ENCODE peak calls at places on chromosome 4, in ten cellular contexts. C, B, I, T, W, U, G, S, R and N are unnamed samples. For H3K4me1 and H3K27me3, the result is how much of the 10 kb centered on the place peaks cover.

GRCh38 chr4:74583757-74584156 is 138.8 kb downstream of the AREG start:
- DNase-seq in G (no peak), R (no peak), C (no peak), B (no peak), I (no peak), T (no peak), W (no peak), U (no peak), S (no peak), N (no peak)

GRCh38 chr4:100379583-100380105 is 138.2 kb downstream of the EMCN start:
- DNase-seq in U (no peak), T (no peak), C (no peak), R (no peak), I (no peak), G (no peak), B (no peak), W (peak), S (no peak), N (peak)

GRCh38 chr4:147596976-147597375 is 20.2 kb upstream of the TMEM184C start:
- DNase-seq in I (no peak), R (no peak), B (no peak), T (no peak), S (no peak), G (no peak), W (no peak), C (no peak), U (peak), N (no peak)

GRCh38 chr4:76830612-76831474 is 67.1 kb downstream of the SOWAHB start:
- DNase-seq in U (peak), T (no peak), B (peak), R (no peak), W (no peak), S (no peak), I (no peak), G (no peak), C (no peak), N (no peak)

GRCh38 chr4:156294577-156294976 is 340.9 kb upstream of the CTSO start:
- DNase-seq in W (no peak), S (no peak), U (no peak), G (peak), B (peak), T (no peak), I (no peak), C (peak), R (no peak), N (no peak)

GRCh38 chr4:106868381-106869035 is 167.6 kb downstream of the DKK2 start:
- DNase-seq in I (no peak), G (no peak), C (no peak), R (no peak), W (no peak), B (no peak), U (no peak), S (no peak), T (no peak), N (no peak)

GRCh38 chr4:80361329-80361900 is 25.9 kb downstream of the CFAP299 start:
- DNase-seq in G (peak), T (no peak), W (no peak), R (no peak), S (no peak), C (peak), I (no peak), U (no peak), B (peak), N (peak)

GRCh38 chr4:62912531-62912930 is 1496.7 kb downstream of the TECRL start:
- DNase-seq in I (no peak), T (no peak), C (no peak), U (no peak), S (no peak), G (no peak), W (no peak), B (no peak), R (no peak), N (no peak)

GRCh38 chr4:106864231-106864630 is 171.9 kb downstream of the DKK2 start:
- DNase-seq in C (no peak), G (no peak), U (no peak), I (no peak), B (no peak), T (no peak), S (no peak), W (no peak), R (no peak), N (no peak)

GRCh38 chr4:47374477-47374876 is 89.0 kb downstream of the COMMD8 start:
- DNase-seq in C (no peak), B (no peak), U (no peak), R (no peak), G (no peak), I (no peak), T (no peak), W (no peak), S (no peak), N (no peak)

DNA sequence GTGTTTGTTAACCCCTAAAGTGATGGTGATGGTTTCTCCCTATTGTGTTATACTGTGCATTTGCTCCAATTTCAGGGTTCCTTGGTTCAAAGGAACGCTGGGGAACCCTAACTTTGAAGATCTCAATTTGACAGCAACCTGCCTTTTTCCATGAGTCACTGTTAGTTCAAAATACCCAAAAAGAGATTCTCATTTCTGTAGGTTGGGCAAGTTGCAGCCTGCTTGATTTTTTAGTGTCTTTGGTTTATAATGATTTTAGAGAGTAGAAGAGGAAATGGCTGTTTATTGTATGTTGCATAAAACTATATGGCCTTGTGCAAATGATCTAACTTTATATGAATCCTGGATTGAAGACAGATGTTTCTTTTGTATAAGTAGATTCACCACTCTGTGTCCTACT is 23.1 kb downstream of the GAB1 start:
- DNase-seq in W (no peak), R (no peak), U (no peak), G (no peak), S (no peak), C (no peak), I (no peak), B (no peak), T (no peak), N (no peak)
- H3K4me1 ChIP-seq in W (under half), R (under half), U (half or more), G (under half), S (under half), C (under half), I (under half), B (half or more), T (under half), N (under half)

GRCh38 chr4:110634320-110635154 is 11.7 kb upstream of the PITX2 start:
- DNase-seq in G (no peak), W (no peak), C (no peak), S (no peak), R (no peak), I (no peak), B (peak), T (no peak), U (no peak), N (no peak)
- H3K27me3 ChIP-seq in G (under half), W (under half), C (half or more), S (under half), R (under half), I (under half), B (half or more), T (half or more), U (under half), N (half or more)

GRCh38 chr4:971670-972500 is 1.5 kb downstream of the DGKQ start:
- DNase-seq in I (no peak), S (no peak), G (no peak), R (no peak), C (no peak), B (no peak), U (no peak), T (no peak), W (peak), N (no peak)
- H3K27ac ChIP-seq in I (no peak), S (peak), G (no peak), R (no peak), C (no peak), B (no peak), U (no peak), T (no peak), W (no peak), N (no peak)

GRCh38 chr4:7328162-7328912 is 106.4 kb downstream of the PSAPL1 start:
- DNase-seq in G (no peak), C (no peak), R (no peak), U (no peak), B (no peak), W (no peak), T (no peak), S (no peak), I (no peak), N (no peak)
- H3K4me1 ChIP-seq in G (under half), C (under half), R (under half), U (under half), B (under half), W (under half), T (under half), S (under half), I (under half), N (under half)

DNA sequence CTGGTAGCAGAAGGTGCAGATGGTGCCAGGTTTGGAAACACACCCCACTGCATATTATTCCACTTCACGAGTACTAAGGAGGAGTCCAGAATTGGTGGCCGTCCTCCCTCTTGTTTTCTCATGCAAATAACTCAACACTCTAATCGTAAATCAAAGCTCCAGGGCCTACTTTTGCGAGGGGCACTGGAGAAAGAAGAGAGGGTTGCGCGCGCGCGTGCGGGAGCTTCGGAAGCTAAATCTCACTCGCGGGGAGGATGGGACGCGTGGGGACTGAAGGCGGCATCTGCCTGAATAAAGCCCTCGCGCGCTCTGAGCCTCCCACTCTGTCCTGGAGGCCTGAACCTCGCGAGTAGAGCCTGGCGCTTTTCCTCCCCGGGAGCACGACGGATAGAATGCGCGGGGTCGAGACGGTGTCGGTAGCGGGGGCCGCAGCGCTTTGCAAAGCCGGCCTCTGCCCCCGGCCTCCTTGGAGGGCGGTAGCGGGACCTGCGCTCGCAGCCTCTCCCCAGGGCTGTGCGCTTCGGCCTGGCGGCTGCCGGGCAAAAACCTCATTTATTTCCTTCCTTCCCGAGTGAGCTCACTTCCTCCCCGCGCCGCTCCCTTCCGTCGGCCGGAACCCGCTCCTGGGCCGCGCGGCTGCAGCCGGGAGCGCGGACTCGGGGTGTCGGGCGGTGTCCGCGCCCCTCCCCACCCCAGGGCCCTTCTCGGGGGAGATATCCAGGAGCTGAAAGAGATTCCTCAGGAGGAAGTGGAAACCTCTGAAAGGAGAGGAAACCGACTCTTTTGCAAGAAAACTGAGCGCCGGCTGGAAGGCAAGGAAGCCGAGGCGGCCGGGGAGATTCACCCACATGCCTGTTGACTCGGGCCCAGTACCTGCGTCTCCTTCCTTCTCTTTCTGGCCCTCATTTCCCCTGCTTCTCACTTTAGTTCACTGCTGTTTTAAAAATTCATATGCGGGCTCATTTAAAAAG is 20.7 kb downstream of the HAND2 start:
- DNase-seq in G (peak), T (peak), R (no peak), S (no peak), U (no peak), I (no peak), C (peak), W (no peak), B (peak), N (no peak)
- H3K27me3 ChIP-seq in G (under half), T (under half), R (under half), S (under half), U (under half), I (under half), C (under half), W (under half), B (half or more), N (half or more)

GRCh38 chr4:20428410-20429160 is 176.9 kb downstream of the SLIT2 start:
- DNase-seq in U (no peak), I (no peak), C (no peak), S (no peak), B (peak), G (peak), R (no peak), W (no peak), T (no peak), N (no peak)

GRCh38 chr4:20430555-20430954 is 178.8 kb downstream of the SLIT2 start:
- DNase-seq in S (no peak), R (no peak), I (no peak), B (no peak), C (no peak), U (no peak), G (no peak), T (no peak), W (no peak), N (no peak)

GRCh38 chr4:20433101-20433705 is 181.5 kb downstream of the SLIT2 start:
- DNase-seq in C (no peak), W (no peak), B (no peak), S (no peak), G (no peak), I (no peak), T (no peak), R (no peak), U (no peak), N (no peak)

GRCh38 chr4:20431422-20432014 is 179.8 kb downstream of the SLIT2 start:
- DNase-seq in I (no peak), R (no peak), T (peak), G (no peak), S (no peak), C (no peak), U (no peak), B (peak), W (no peak), N (no peak)

DNA sequence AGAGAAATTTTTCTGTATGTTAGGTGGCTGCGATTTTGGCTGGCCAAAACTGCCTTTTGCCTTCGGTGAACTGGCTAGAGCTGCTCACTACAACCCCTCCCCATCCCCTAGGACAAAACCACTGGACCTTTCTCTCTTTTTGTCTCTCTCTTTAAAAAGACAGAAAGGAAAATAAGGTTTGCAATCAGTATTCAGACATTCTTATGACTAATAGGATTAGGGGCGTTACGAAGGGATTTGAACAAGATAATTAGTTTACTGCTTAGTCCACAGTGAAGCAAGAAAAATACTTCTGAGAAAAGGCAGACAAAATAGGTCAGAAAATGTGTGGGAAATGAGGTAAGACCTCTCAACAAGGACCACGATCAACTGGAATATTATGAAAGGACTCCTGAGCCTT is 180.4 kb downstream of the SLIT2 start:
- DNase-seq in R (no peak), I (no peak), T (no peak), C (no peak), W (no peak), B (no peak), U (no peak), G (no peak), S (no peak), N (no peak)
- H3K27ac ChIP-seq in R (no peak), I (no peak), T (peak), C (peak), W (no peak), B (no peak), U (peak), G (no peak), S (no peak), N (no peak)

DNA sequence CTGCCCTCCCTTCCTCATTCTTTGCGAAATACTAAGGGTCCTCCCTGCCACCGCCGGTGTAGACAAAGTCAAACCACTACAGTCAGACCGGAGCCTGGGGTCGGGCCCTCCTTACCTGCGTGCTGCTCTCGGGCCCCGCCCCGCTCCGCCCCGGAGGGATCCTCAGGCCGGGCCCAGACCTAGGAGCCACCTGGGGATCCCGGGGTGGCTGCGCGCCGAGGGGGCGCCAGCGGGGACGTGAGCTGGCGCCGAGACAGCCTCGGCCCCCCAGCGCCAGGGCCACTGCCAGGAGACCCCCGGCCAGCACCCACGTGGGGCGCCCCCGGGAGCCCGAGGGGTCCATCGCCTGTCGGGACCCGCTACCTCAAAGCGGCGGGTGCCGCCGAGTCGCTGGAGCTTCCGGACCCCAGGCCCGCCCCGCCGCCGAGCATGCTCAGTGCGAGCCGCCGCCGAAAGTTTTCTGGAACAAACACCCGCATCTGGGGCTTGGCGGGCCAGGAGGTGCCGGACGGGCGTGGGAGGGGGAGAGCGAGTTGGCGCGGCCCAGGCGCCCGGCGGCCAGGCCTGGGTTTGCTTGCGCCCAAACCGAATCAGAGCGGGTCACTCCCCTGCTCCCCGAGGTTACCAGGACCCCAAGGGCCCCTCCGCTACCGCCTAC is at the start of gene EVC2:
- DNase-seq in R (no peak), B (peak), U (peak), T (peak), W (peak), G (peak), S (no peak), I (no peak), C (peak), N (peak)
- H3K4me1 ChIP-seq in R (under half), B (under half), U (half or more), T (under half), W (under half), G (under half), S (under half), I (under half), C (under half), N (under half)